ENCODE peak calls at places on chromosomes 6 and 20, in four cellular contexts. One of them, this sample, is unnamed.
A peak's percentile ranks its signal among the peaks of the same experiment; 100 is the strongest.

GRCh38 chr6:139117734-139118133 is 17.1 kb upstream of the HECA start:
- DNase-seq in psoas muscle: no peak
- DNase-seq in uterus: no peak
- DNase-seq in thyroid gland: no peak
- DNase-seq in this sample: no peak

GRCh38 chr6:105921781-105922180 is 164.4 kb upstream of the PRDM1 start:
- DNase-seq in psoas muscle: no peak
- DNase-seq in uterus: no peak
- DNase-seq in thyroid gland: no peak
- DNase-seq in this sample: no peak

GRCh38 chr20:21555470-21556120 is 41.7 kb upstream of the NKX2-2 start:
- DNase-seq in thyroid gland: no peak
- DNase-seq in psoas muscle: no peak
- DNase-seq in uterus: no peak
- DNase-seq in this sample: no peak

GRCh38 chr6:40721252-40721936 is 134.2 kb upstream of the LRFN2 start:
- DNase-seq in psoas muscle: no peak
- DNase-seq in thyroid gland: no peak
- DNase-seq in uterus: no peak
- DNase-seq in this sample: no peak

GRCh38 chr6:161549977-161550655 is 276.3 kb upstream of the AGPAT4 start:
- DNase-seq in uterus: no peak
- DNase-seq in thyroid gland: no peak
- DNase-seq in psoas muscle: no peak
- DNase-seq in this sample: no peak

GRCh38 chr20:21397341-21398108 is at the start of gene NKX2-4:
- DNase-seq in psoas muscle: no peak
- DNase-seq in uterus: no peak
- DNase-seq in thyroid gland: no peak
- DNase-seq in this sample: no peak

GRCh38 chr6:166664135-166664534 is 37.1 kb upstream of the RPS6KA2 start:
- DNase-seq in thyroid gland: no peak
- DNase-seq in uterus: no peak
- DNase-seq in psoas muscle: no peak
- DNase-seq in this sample: no peak

GRCh38 chr6:44040786-44041185 is 86.5 kb downstream of the MRPL14 start:
- DNase-seq in uterus: no peak
- DNase-seq in psoas muscle: no peak
- DNase-seq in thyroid gland: no peak
- DNase-seq in this sample: no peak

GRCh38 chr20:37071481-37071911 is 24.3 kb downstream of the RBL1 start:
- DNase-seq in uterus: no peak
- DNase-seq in psoas muscle: no peak
- DNase-seq in thyroid gland: no peak
- DNase-seq in this sample: no peak

GRCh38 chr20:37670426-37670825 is 23.4 kb upstream of the CTNNBL1 start:
- DNase-seq in psoas muscle: peak; percentile 75
- DNase-seq in thyroid gland: peak; percentile 18
- DNase-seq in uterus: no peak
- DNase-seq in this sample: no peak

GRCh38 chr6:43204271-43205105 is 22.5 kb downstream of the CUL9 start:
- DNase-seq in thyroid gland: no peak
- DNase-seq in psoas muscle: no peak
- DNase-seq in uterus: no peak
- DNase-seq in this sample: no peak

GRCh38 chr6:159726196-159726917 is 949 bp upstream of the WTAP start:
- DNase-seq in psoas muscle: no peak
- DNase-seq in thyroid gland: no peak
- DNase-seq in uterus: no peak
- DNase-seq in this sample: no peak

GRCh38 chr6:3625980-3626533 is 125.5 kb downstream of the PXDC1 start:
- DNase-seq in thyroid gland: no peak
- DNase-seq in uterus: no peak
- DNase-seq in psoas muscle: no peak
- DNase-seq in this sample: no peak

GRCh38 chr6:75611702-75612375 is 10.2 kb downstream of the SENP6 start:
- DNase-seq in thyroid gland: no peak
- DNase-seq in uterus: no peak
- DNase-seq in psoas muscle: no peak
- DNase-seq in this sample: no peak

GRCh38 chr6:32432050-32432450 is 7.6 kb upstream of the HLA-DRA start:
- DNase-seq in uterus: no peak
- DNase-seq in thyroid gland: no peak
- DNase-seq in psoas muscle: no peak
- DNase-seq in this sample: no peak

GRCh38 chr20:59629141-59630045 is 25.1 kb downstream of the PHACTR3 start:
- DNase-seq in thyroid gland: no peak
- DNase-seq in psoas muscle: no peak
- DNase-seq in uterus: no peak
- DNase-seq in this sample: no peak

GRCh38 chr6:8059129-8059528 is 5.1 kb downstream of the BLOC1S5 start:
- DNase-seq in psoas muscle: no peak
- DNase-seq in uterus: no peak
- DNase-seq in thyroid gland: no peak
- DNase-seq in this sample: no peak

GRCh38 chr20:20395856-20396600 is 28.1 kb downstream of the INSM1 start:
- DNase-seq in uterus: no peak
- DNase-seq in thyroid gland: no peak
- DNase-seq in psoas muscle: no peak
- DNase-seq in this sample: no peak

GRCh38 chr6:38773338-38773737 is 58.2 kb downstream of the DNAH8 start:
- DNase-seq in thyroid gland: no peak
- DNase-seq in uterus: no peak
- DNase-seq in psoas muscle: no peak
- DNase-seq in this sample: no peak

GRCh38 chr20:24208652-24209051 is 220.1 kb upstream of the GGTLC1 start:
- DNase-seq in psoas muscle: no peak
- DNase-seq in thyroid gland: no peak
- DNase-seq in uterus: no peak
- DNase-seq in this sample: no peak
- TF ChIP-seq CTCF in psoas muscle: no peak
- TF ChIP-seq CTCF in thyroid gland: no peak
- TF ChIP-seq CTCF in uterus: no peak
- TF ChIP-seq CTCF in this sample: no peak

GRCh38 chr20:19213946-19214490 is 1.6 kb downstream of the SLC24A3 start:
- DNase-seq in psoas muscle: no peak
- DNase-seq in uterus: peak; percentile 60
- DNase-seq in thyroid gland: no peak
- DNase-seq in this sample: no peak

GRCh38 chr20:19211661-19212523 is 550 bp upstream of the SLC24A3 start:
- DNase-seq in thyroid gland: peak; percentile 87
- DNase-seq in psoas muscle: peak; percentile 70
- DNase-seq in uterus: peak; percentile 62
- DNase-seq in this sample: peak; percentile 63

GRCh38 chr20:19210426-19211155 is 1.9 kb upstream of the SLC24A3 start:
- DNase-seq in thyroid gland: peak; percentile 9
- DNase-seq in uterus: peak; percentile 85
- DNase-seq in psoas muscle: no peak
- DNase-seq in this sample: peak; percentile 49

GRCh38 chr20:19212524-19213502 is at the start of gene SLC24A3:
- DNase-seq in psoas muscle: peak; percentile 88
- DNase-seq in uterus: peak; percentile 81
- DNase-seq in thyroid gland: peak; percentile 86
- DNase-seq in this sample: peak; percentile 81

GRCh38 chr20:19211252-19211651 is 1.2 kb upstream of the SLC24A3 start:
- DNase-seq in psoas muscle: no peak
- DNase-seq in uterus: peak; percentile 42
- DNase-seq in thyroid gland: no peak
- DNase-seq in this sample: no peak
- H3K4me3 ChIP-seq in psoas muscle: peak overlapping the region; percentile 80
- H3K4me3 ChIP-seq in uterus: peak overlapping the region; percentile 50
- H3K4me3 ChIP-seq in thyroid gland: peak overlapping the region; percentile 54
- H3K4me3 ChIP-seq in this sample: no peak overlapping the region

GRCh38 chr6:111750753-111751684 is 122.2 kb downstream of the FYN start:
- DNase-seq in psoas muscle: no peak
- DNase-seq in thyroid gland: no peak
- DNase-seq in uterus: no peak
- DNase-seq in this sample: no peak

GRCh38 chr6:111750147-111750546 is 123.1 kb downstream of the FYN start:
- DNase-seq in psoas muscle: no peak
- DNase-seq in thyroid gland: no peak
- DNase-seq in uterus: no peak
- DNase-seq in this sample: no peak

GRCh38 chr6:111754423-111754822 is 118.8 kb downstream of the FYN start:
- DNase-seq in thyroid gland: no peak
- DNase-seq in psoas muscle: no peak
- DNase-seq in uterus: no peak
- DNase-seq in this sample: no peak

GRCh38 chr6:111753573-111753972 is 119.7 kb downstream of the FYN start:
- DNase-seq in thyroid gland: no peak
- DNase-seq in uterus: no peak
- DNase-seq in psoas muscle: no peak
- DNase-seq in this sample: no peak

GRCh38 chr6:111752476-111752875 is 120.8 kb downstream of the FYN start:
- DNase-seq in uterus: no peak
- DNase-seq in thyroid gland: no peak
- DNase-seq in psoas muscle: no peak
- DNase-seq in this sample: no peak
- H3K4me1 ChIP-seq in uterus: no peaks in the 10 kb centered on the region
- H3K4me1 ChIP-seq in thyroid gland: no peaks in the 10 kb centered on the region
- H3K4me1 ChIP-seq in psoas muscle: peaks cover 2% of the 10 kb centered on the region
- H3K4me1 ChIP-seq in this sample: peaks cover 25% of the 10 kb centered on the region

DNA sequence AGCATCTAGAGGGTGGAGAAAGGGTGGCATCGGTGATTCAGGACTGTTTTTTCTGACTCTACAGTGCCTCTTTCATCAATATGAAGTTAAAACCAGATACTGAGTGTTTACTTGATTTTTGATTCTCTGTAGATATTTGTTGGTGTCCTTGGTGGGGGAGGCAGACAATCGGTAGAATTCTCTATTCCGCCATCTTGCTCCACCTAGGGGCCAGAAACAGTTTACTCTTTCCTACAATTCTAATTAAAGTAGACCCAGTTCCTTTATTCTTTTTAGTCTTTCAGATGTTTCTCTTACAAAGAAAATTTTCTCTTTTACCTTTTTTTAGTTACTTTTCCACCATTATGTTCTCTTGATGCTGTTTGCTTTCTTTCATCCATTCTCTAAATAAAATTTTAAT is 162.1 kb upstream of the RAB32 start:
- DNase-seq in thyroid gland: no peak
- DNase-seq in uterus: no peak
- DNase-seq in psoas muscle: no peak
- DNase-seq in this sample: no peak
- TF ChIP-seq CTCF in thyroid gland: no peak
- TF ChIP-seq CTCF in uterus: no peak
- TF ChIP-seq CTCF in psoas muscle: no peak
- TF ChIP-seq CTCF in this sample: no peak

This sample was measured in lung.